ENCODE peak calls at places on chromosomes 4 and X, in seven cellular contexts. W is GM13976, I is choroid plexus epithelial cell, D is fibroblast of mammary gland, V is ascending aorta, C is GM20000, U is hepatocyte. S is an unnamed sample.

GRCh38 chrX:134186362-134187121 is 50.4 kb upstream of the CCDC160 start:
- DNase-seq in D (no peak), V (no peak), U (no peak), W (peak), I (no peak), C (no peak), S (peak)

GRCh38 chrX:104310084-104310483 is 55.4 kb upstream of the ESX1 start:
- DNase-seq in U (no peak), I (peak), W (no peak), V (no peak), D (peak), C (no peak), S (peak)

GRCh38 chr4:119103263-119103662 is 32.4 kb upstream of the MYOZ2 start:
- DNase-seq in C (no peak), V (no peak), D (peak), I (peak), W (no peak), U (peak), S (peak)

GRCh38 chr4:4506961-4507360 is 34.9 kb downstream of the STX18 start:
- DNase-seq in U (peak), V (no peak), I (peak), C (no peak), D (no peak), W (no peak), S (no peak)

GRCh38 chrX:69038826-69039225 is 126.4 kb downstream of the PJA1 start:
- DNase-seq in U (no peak), D (no peak), I (peak), V (no peak), W (no peak), C (no peak), S (no peak)

GRCh38 chr4:24547979-24548378 is 36.4 kb downstream of the DHX15 start:
- DNase-seq in V (no peak), W (no peak), D (no peak), C (no peak), I (no peak), U (no peak), S (no peak)

GRCh38 chr4:43242611-43243010 is 350.1 kb downstream of the GRXCR1 start:
- DNase-seq in C (no peak), U (no peak), I (peak), W (no peak), V (no peak), D (peak), S (no peak)

GRCh38 chrX:1423215-1423614 is 29.5 kb downstream of the ASMTL start:
- DNase-seq in U (no peak), I (no peak), W (no peak), C (no peak), D (no peak), V (no peak), S (no peak)

GRCh38 chrX:43836435-43837184 is 45.6 kb downstream of the MAOB start:
- DNase-seq in U (peak), D (peak), V (no peak), C (no peak), I (peak), W (peak), S (peak)

GRCh38 chr4:14334166-14334565 is 668.1 kb upstream of the CPEB2 start:
- DNase-seq in W (no peak), C (no peak), I (no peak), V (no peak), D (no peak), U (no peak), S (no peak)

GRCh38 chrX:71056857-71057256 is 11.3 kb downstream of the SNX12 start:
- DNase-seq in D (peak), U (no peak), W (no peak), I (peak), C (no peak), V (no peak), S (peak)

GRCh38 chr4:154076921-154077320 is 288.0 kb upstream of the SFRP2 start:
- DNase-seq in W (no peak), C (no peak), D (peak), U (no peak), I (peak), V (no peak), S (no peak)

GRCh38 chr4:82560853-82561744 is 689 bp downstream of the TMEM150C start:
- DNase-seq in I (no peak), U (peak), W (peak), D (no peak), V (no peak), C (peak), S (no peak)

GRCh38 chr4:128353791-128354190 is 66.2 kb upstream of the PGRMC2 start:
- DNase-seq in U (no peak), D (no peak), V (no peak), I (no peak), W (no peak), C (no peak), S (no peak)

GRCh38 chr4:821631-822030 is 4.3 kb downstream of the CPLX1 start:
- DNase-seq in I (no peak), D (no peak), V (no peak), U (no peak), W (no peak), C (no peak), S (no peak)

GRCh38 chrX:38327007-38327774 is at the start of gene RPGR:
- DNase-seq in U (peak), D (peak), I (peak), W (peak), C (peak), V (peak), S (peak)

GRCh38 chr4:36676139-36677050 is 395.0 kb downstream of the DTHD1 start:
- DNase-seq in I (peak), U (peak), W (no peak), V (no peak), C (no peak), D (no peak), S (no peak)

DNA sequence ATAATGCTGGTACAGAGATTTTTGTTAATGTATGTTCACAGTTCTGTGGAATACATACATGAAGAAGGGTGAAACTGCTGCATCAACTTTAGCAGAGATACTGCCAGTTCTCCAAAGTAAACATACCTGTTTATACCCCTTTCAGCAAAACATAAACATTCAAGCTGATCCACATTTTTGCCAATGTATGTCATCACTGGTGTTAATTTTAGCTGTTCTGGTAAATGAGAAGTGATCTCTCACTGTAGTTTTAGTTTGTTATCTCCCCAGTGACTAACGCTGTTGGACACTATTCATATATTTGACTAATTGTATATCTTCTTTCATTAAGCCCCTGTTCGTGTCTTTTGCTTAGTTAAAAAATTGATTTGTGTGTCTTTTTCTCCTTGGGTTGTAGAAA is 82.0 kb downstream of the HAUS3 start:
- DNase-seq in C (no peak), I (no peak), W (no peak), V (no peak), D (no peak), U (no peak), S (no peak)
- TF ChIP-seq CTCF in C (no peak), I (no peak), W (no peak), V (no peak), D (no peak), U (no peak), S (no peak)

GRCh38 chrX:15050395-15050794 is 177.2 kb downstream of the MOSPD2 start:
- DNase-seq in D (no peak), U (no peak), V (no peak), C (no peak), I (no peak), W (no peak), S (peak)
- TF ChIP-seq CTCF in D (no peak), U (no peak), V (no peak), C (no peak), I (no peak), W (no peak), S (no peak)

DNA sequence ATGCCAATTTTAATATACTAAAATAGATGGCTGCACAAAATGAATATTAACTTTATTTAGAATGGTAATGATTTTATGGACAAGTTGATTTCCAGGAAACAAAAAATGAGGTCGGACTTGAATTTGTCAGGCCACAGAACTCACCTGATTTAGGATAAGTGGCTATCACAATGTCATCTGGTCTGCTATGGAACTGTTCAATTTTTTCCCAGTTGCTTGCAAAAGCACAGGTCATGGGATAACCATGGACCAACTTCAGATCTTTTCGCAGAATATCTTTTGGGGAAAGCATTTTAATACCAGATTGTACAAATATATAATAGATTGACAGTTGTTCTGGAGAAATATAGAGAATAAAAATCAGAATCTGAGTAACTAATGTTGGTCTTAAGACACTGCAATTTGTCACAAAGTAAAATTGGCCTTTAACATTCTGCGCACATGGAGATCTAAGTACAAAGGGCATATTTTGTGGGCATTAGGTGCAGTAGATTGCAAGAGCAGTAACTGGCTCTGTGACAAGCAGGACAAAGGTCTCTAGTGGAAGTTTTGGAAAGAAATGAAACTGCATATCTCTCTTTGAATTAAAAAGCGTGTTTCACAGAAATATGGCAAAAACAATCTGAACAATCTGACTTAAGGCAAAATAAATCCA is 5.4 kb downstream of the SULT1B1 start:
- DNase-seq in W (no peak), D (no peak), U (no peak), V (no peak), I (no peak), C (no peak), S (no peak)
- TF ChIP-seq CTCF in W (no peak), D (no peak), U (no peak), V (no peak), I (no peak), C (no peak), S (no peak)

GRCh38 chr4:87219648-87220093 is 747 bp downstream of the KLHL8 start:
- DNase-seq in D (peak), I (peak), C (peak), U (peak), W (peak), V (no peak), S (peak)
- TF ChIP-seq CTCF in D (peak), I (peak), C (no peak), U (peak), W (peak), V (no peak), S (peak)

GRCh38 chr4:181939199-181939945 is 303.8 kb upstream of the TENM3 start:
- DNase-seq in I (peak), U (peak), C (no peak), V (no peak), D (no peak), W (no peak), S (no peak)
- TF ChIP-seq CTCF in I (peak), U (no peak), C (no peak), V (no peak), D (no peak), W (no peak), S (no peak)

GRCh38 chr4:40923326-40924095 is 173.8 kb downstream of the NSUN7 start:
- DNase-seq in I (no peak), U (no peak), V (no peak), W (no peak), D (no peak), C (no peak), S (no peak)
- TF ChIP-seq CTCF in I (no peak), U (no peak), V (no peak), W (no peak), D (no peak), C (no peak), S (no peak)

DNA sequence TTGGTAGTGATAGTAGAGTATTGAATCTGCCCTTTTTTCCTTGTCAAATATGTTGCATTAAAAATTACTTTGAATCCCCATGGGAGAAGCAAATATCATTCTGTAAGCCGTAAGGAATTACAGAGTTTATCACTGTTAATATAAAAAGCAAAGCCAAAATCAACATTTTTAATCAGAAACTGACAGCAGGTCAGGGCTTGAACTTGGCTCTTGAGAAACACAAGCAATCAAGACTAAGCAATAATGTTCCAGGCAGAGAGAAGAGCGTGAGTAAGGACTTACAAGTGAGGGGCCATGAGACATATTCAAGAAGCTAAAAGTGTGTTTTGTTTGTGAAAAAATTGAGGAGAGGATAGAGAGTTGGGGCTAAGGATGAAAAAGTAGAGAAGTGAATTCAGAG is 68.2 kb downstream of the ARHGAP6 start:
- DNase-seq in V (no peak), D (peak), W (no peak), I (peak), U (no peak), C (no peak), S (no peak)
- TF ChIP-seq CTCF in V (no peak), D (no peak), W (no peak), I (no peak), U (no peak), C (no peak), S (no peak)

GRCh38 chr4:72286185-72286584 is 254.4 kb downstream of the NPFFR2 start:
- DNase-seq in I (peak), V (no peak), U (peak), D (peak), C (no peak), W (peak), S (peak)
- TF ChIP-seq CTCF in I (no peak), V (no peak), U (peak), D (peak), C (no peak), W (no peak), S (no peak)

DNA sequence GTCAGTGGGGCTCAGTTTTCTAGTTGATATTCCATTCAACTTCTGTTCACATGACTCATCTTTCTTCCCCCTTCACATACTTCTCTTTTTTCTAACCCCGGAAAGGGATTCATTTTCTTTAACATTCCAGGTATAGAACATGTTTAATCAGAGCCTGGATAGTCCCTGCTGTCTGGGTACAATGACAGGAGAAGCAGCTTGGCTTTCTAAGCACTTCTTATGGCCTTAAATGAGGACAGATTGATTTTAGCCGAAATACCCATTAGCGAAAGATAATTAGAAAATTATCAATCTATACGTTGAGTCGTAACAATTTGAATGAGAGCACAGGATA is 62.3 kb downstream of the PPP1R2C start:
- DNase-seq in I (no peak), U (no peak), C (no peak), W (no peak), D (no peak), V (no peak), S (no peak)
- TF ChIP-seq CTCF in I (no peak), U (no peak), C (no peak), W (no peak), D (no peak), V (no peak), S (no peak)

S was measured in NB4.